ENCODE peak calls at places on chromosomes 13 and 19, in four cellular contexts. One of them, this sample, is unnamed.
A peak's percentile ranks its signal among the peaks of the same experiment; 100 is the strongest.

GRCh38 chr19:10718205-10719196 is 622 bp downstream of the DNM2 start:
- DNase-seq in GM23248: peak; percentile 75
- DNase-seq in PC-9: peak; percentile 54
- DNase-seq in keratinocyte: no peak
- DNase-seq in this sample: peak; percentile 89

GRCh38 chr19:4694211-4694987 is 24.3 kb upstream of the MYDGF start:
- DNase-seq in GM23248: peak; percentile 85
- DNase-seq in PC-9: peak; percentile 81
- DNase-seq in keratinocyte: peak; percentile 99
- DNase-seq in this sample: peak; percentile 100

GRCh38 chr13:110812111-110812868 is 98.8 kb downstream of the ING1 start:
- DNase-seq in GM23248: peak; percentile 49
- DNase-seq in PC-9: no peak
- DNase-seq in keratinocyte: no peak
- DNase-seq in this sample: peak; percentile 84

GRCh38 chr13:95643471-95643813 is 1.1 kb downstream of the DZIP1 start:
- DNase-seq in GM23248: peak; percentile 58
- DNase-seq in PC-9: no peak
- DNase-seq in keratinocyte: no peak
- DNase-seq in this sample: peak; percentile 54

GRCh38 chr19:7386308-7386707 is 37.6 kb downstream of the ARHGEF18 start:
- DNase-seq in GM23248: no peak
- DNase-seq in PC-9: peak; percentile 57
- DNase-seq in keratinocyte: no peak
- DNase-seq in this sample: no peak

GRCh38 chr13:114054269-114054668 is 78.2 kb downstream of the RASA3 start:
- DNase-seq in GM23248: no peak
- DNase-seq in PC-9: no peak
- DNase-seq in keratinocyte: no peak
- DNase-seq in this sample: no peak

GRCh38 chr19:12767666-12768065 is 7.7 kb downstream of the HOOK2 start:
- DNase-seq in GM23248: no peak
- DNase-seq in PC-9: no peak
- DNase-seq in keratinocyte: no peak
- DNase-seq in this sample: peak; percentile 43

GRCh38 chr19:33399081-33399744 is 25.7 kb downstream of the CEBPG start:
- DNase-seq in GM23248: no peak
- DNase-seq in PC-9: no peak
- DNase-seq in keratinocyte: no peak
- DNase-seq in this sample: peak; percentile 22

GRCh38 chr19:51440846-51441409 is 17.3 kb downstream of the SIGLEC8 start:
- DNase-seq in GM23248: peak; percentile 35
- DNase-seq in PC-9: no peak
- DNase-seq in keratinocyte: no peak
- DNase-seq in this sample: no peak

GRCh38 chr19:6769006-6769637 is 1.9 kb upstream of the SH2D3A start:
- DNase-seq in GM23248: peak; percentile 37
- DNase-seq in PC-9: no peak
- DNase-seq in keratinocyte: no peak
- DNase-seq in this sample: peak; percentile 86

GRCh38 chr13:113947321-113948033 is 26.4 kb downstream of the C13orf46 start:
- DNase-seq in GM23248: peak; percentile 76
- DNase-seq in PC-9: peak; percentile 45
- DNase-seq in keratinocyte: no peak
- DNase-seq in this sample: peak; percentile 98

GRCh38 chr19:48487944-48488343 is 18.8 kb downstream of the CYTH2 start:
- DNase-seq in GM23248: peak; percentile 94
- DNase-seq in PC-9: peak; percentile 97
- DNase-seq in keratinocyte: peak; percentile 81
- DNase-seq in this sample: peak; percentile 98

GRCh38 chr19:47056416-47056815 is 8.0 kb upstream of the TMEM160 start:
- DNase-seq in GM23248: no peak
- DNase-seq in PC-9: no peak
- DNase-seq in keratinocyte: no peak
- DNase-seq in this sample: no peak
- H3K4me2 ChIP-seq in GM23248: no peak overlapping the region
- H3K4me2 ChIP-seq in PC-9: no peak overlapping the region
- H3K4me2 ChIP-seq in keratinocyte: no peak overlapping the region
- H3K4me2 ChIP-seq in this sample: no peak overlapping the region

DNA sequence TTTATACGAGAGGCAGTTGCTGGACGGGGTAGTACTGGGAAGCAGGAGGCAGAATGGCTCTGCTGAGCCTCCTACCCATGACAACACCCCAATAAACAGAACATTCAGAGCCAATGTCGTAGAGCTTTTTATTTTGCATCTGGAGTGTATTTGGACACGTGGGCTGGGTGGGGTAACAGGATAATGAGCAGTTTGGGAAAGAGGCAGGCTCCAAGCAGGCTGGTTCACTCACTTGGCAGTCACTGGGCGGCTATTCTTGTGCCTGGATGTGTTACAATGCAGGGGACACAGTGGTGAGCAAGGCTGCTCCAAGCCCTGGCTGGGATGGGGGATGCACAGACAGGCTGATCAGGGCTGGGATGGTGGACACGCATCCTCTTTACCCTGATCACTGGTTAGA is 9.5 kb downstream of the ACTMAP start:
- DNase-seq in GM23248: peak; percentile 96
- DNase-seq in PC-9: no peak
- DNase-seq in keratinocyte: no peak
- DNase-seq in this sample: peak; percentile 84
- H3K4me2 ChIP-seq in GM23248: no peak overlapping the region
- H3K4me2 ChIP-seq in PC-9: no peak overlapping the region
- H3K4me2 ChIP-seq in keratinocyte: no peak overlapping the region
- H3K4me2 ChIP-seq in this sample: no peak overlapping the region

GRCh38 chr13:102643656-102644055 is 46.9 kb downstream of the TPP2 start:
- DNase-seq in GM23248: no peak
- DNase-seq in PC-9: no peak
- DNase-seq in keratinocyte: no peak
- DNase-seq in this sample: no peak
- H3K4me2 ChIP-seq in GM23248: no peak overlapping the region
- H3K4me2 ChIP-seq in PC-9: no peak overlapping the region
- H3K4me2 ChIP-seq in keratinocyte: no peak overlapping the region
- H3K4me2 ChIP-seq in this sample: no peak overlapping the region

GRCh38 chr19:21147540-21147939 is 5.7 kb downstream of the ZNF431 start:
- DNase-seq in GM23248: peak; percentile 38
- DNase-seq in PC-9: no peak
- DNase-seq in keratinocyte: no peak
- DNase-seq in this sample: no peak

GRCh38 chr19:21141787-21142464 is at the start of gene ZNF431:
- DNase-seq in GM23248: peak; percentile 96
- DNase-seq in PC-9: peak; percentile 89
- DNase-seq in keratinocyte: no peak
- DNase-seq in this sample: peak; percentile 94

GRCh38 chr19:21143428-21143827 is 1.6 kb downstream of the ZNF431 start:
- DNase-seq in GM23248: no peak
- DNase-seq in PC-9: peak; percentile 2
- DNase-seq in keratinocyte: no peak
- DNase-seq in this sample: peak; percentile 22

GRCh38 chr19:21148681-21149080 is 6.8 kb downstream of the ZNF431 start:
- DNase-seq in GM23248: no peak
- DNase-seq in PC-9: no peak
- DNase-seq in keratinocyte: no peak
- DNase-seq in this sample: no peak

DNA sequence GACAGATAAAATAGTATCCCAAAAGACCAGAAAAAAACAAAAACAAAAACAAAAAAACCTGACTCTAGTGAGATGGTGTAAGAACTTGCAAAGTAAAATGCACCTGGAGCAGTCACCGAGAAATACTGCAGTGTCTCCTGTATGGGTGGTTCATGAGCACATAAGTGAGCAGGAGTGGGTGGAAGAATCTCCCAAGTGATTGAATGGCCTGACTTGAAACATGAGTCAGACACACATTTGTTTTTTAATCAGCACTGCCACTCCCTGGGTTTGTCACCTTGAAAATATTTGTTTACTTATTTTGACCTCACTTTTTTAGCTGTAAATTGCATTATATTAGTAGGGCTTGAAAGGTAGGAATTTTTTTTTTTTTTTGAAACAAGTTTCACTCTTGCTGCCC is 2.0 kb downstream of the ZNF431 start:
- DNase-seq in GM23248: peak; percentile 52
- DNase-seq in PC-9: peak; percentile 43
- DNase-seq in keratinocyte: peak; percentile 21
- DNase-seq in this sample: peak; percentile 19
- H3K4me2 ChIP-seq in GM23248: no peak overlapping the region
- H3K4me2 ChIP-seq in PC-9: peak overlapping the region; percentile 77
- H3K4me2 ChIP-seq in keratinocyte: peak overlapping the region; percentile 75
- H3K4me2 ChIP-seq in this sample: no peak overlapping the region

This sample was measured in osteoblast.